ENCODE peak calls at places on chromosomes 3 and 15, in eight cellular contexts. O is WTC11, N is type B pancreatic cell, Y is AG10803, R is left ventricle myocardium superior, E is iris pigment epithelial cell, V is NCI-H748 treated with DMSO at 0.1 percent for 48 hours, X is SW 1271. P is an unnamed sample.
A peak's percentile ranks its signal among the peaks of the same experiment; 100 is the strongest.

GRCh38 chr15:67188551-67189218 is 65.8 kb downstream of the AAGAB start:
- DNase-seq in O (no peak), N (peak; percentile 53), Y (peak; percentile 96), R (no peak), E (peak; percentile 69), V (no peak), X (no peak), P (no peak)

GRCh38 chr3:24199775-24200247 is 254.7 kb downstream of the NR1D2 start:
- DNase-seq in O (no peak), N (no peak), Y (peak; percentile 85), R (no peak), E (peak; percentile 22), V (no peak), X (no peak), P (no peak)

GRCh38 chr3:110419096-110419495 is 652.5 kb upstream of the NECTIN3 start:
- DNase-seq in O (no peak), N (no peak), Y (no peak), R (no peak), E (no peak), V (no peak), X (peak; percentile 34), P (no peak)

GRCh38 chr3:81249540-81250029 is 511.9 kb downstream of the GBE1 start:
- DNase-seq in O (no peak), N (no peak), Y (peak; percentile 31), R (no peak), E (peak; percentile 89), V (peak; percentile 24), X (no peak), P (no peak)

GRCh38 chr3:101988591-101988990 is 139.3 kb downstream of the NFKBIZ start:
- DNase-seq in O (no peak), N (no peak), Y (no peak), R (no peak), E (no peak), V (no peak), X (no peak), P (no peak)

GRCh38 chr15:41950127-41950483 is 22.3 kb downstream of the EHD4 start:
- DNase-seq in O (no peak), N (no peak), Y (no peak), R (no peak), E (no peak), V (no peak), X (no peak), P (no peak)

GRCh38 chr3:112120485-112120836 is 12.6 kb downstream of the GCSAM start:
- DNase-seq in O (no peak), N (no peak), Y (no peak), R (no peak), E (no peak), V (no peak), X (no peak), P (no peak)

GRCh38 chr3:194623449-194624290 is 9.5 kb downstream of the TMEM44 start:
- DNase-seq in O (peak; percentile 34), N (no peak), Y (no peak), R (no peak), E (no peak), V (no peak), X (no peak), P (no peak)

GRCh38 chr3:118127992-118128391 is 906.7 kb downstream of the IGSF11 start:
- DNase-seq in O (no peak), N (no peak), Y (no peak), R (no peak), E (no peak), V (no peak), X (no peak), P (no peak)

GRCh38 chr3:138687236-138687635 is 78.7 kb downstream of the FAIM start:
- DNase-seq in O (no peak), N (no peak), Y (no peak), R (no peak), E (peak; percentile 64), V (no peak), X (no peak), P (no peak)

GRCh38 chr3:125051205-125051604 is 4.6 kb downstream of the HEG1 start:
- DNase-seq in O (no peak), N (no peak), Y (no peak), R (no peak), E (no peak), V (no peak), X (no peak), P (no peak)

GRCh38 chr3:127707777-127708438 is 35.2 kb downstream of the ABTB1 start:
- DNase-seq in O (no peak), N (no peak), Y (no peak), R (no peak), E (no peak), V (no peak), X (no peak), P (no peak)

GRCh38 chr3:3552741-3553140 is 246.5 kb upstream of the LRRN1 start:
- DNase-seq in O (no peak), N (no peak), Y (no peak), R (no peak), E (peak; percentile 41), V (no peak), X (no peak), P (no peak)

GRCh38 chr3:172332256-172333041 is 115.8 kb downstream of the GHSR start:
- DNase-seq in O (peak; percentile 72), N (no peak), Y (peak; percentile 62), R (peak; percentile 46), E (peak; percentile 45), V (peak; percentile 31), X (peak; percentile 67), P (peak; percentile 26)

GRCh38 chr15:66498501-66499386 is 1.2 kb upstream of the SNAPC5 start:
- DNase-seq in O (no peak), N (peak; percentile 8), Y (peak; percentile 53), R (no peak), E (no peak), V (no peak), X (peak; percentile 56), P (no peak)

GRCh38 chr3:11385329-11385728 is 113.1 kb downstream of the ATG7 start:
- DNase-seq in O (no peak), N (no peak), Y (peak; percentile 46), R (no peak), E (peak; percentile 50), V (no peak), X (no peak), P (no peak)

GRCh38 chr3:124119056-124119721 is 127.3 kb upstream of the ROPN1 start:
- DNase-seq in O (no peak), N (no peak), Y (peak; percentile 88), R (no peak), E (peak; percentile 14), V (no peak), X (no peak), P (no peak)

GRCh38 chr3:23004971-23005370 is 198.2 kb upstream of the UBE2E2 start:
- DNase-seq in O (no peak), N (no peak), Y (peak; percentile 67), R (no peak), E (peak; percentile 87), V (no peak), X (no peak), P (no peak)

GRCh38 chr3:6605245-6605644 is 255.7 kb upstream of the GRM7 start:
- DNase-seq in O (no peak), N (no peak), Y (no peak), R (no peak), E (no peak), V (no peak), X (no peak), P (no peak)

GRCh38 chr15:34796847-34797246 is 1.5 kb upstream of the ACTC1 start:
- DNase-seq in O (no peak), N (no peak), Y (no peak), R (no peak), E (no peak), V (no peak), X (no peak), P (no peak)

GRCh38 chr15:46366360-46367007 is 731.7 kb downstream of the SQOR start:
- DNase-seq in O (no peak), N (no peak), Y (no peak), R (no peak), E (no peak), V (no peak), X (no peak), P (no peak)